ENCODE peak calls at places on chromosomes 6 and 20, in six cellular contexts. Y is choroid plexus epithelial cell, X is fibroblast of mammary gland, I is mucosa of descending colon, T is PC-3, J is ovary. H is an unnamed sample.

GRCh38 chr6:33374359-33374910 is 17.2 kb upstream of the KIFC1 start:
- DNase-seq in J (no peak), X (no peak), I (no peak), T (peak; percentile 42), Y (no peak), H (no peak)

GRCh38 chr6:107360476-107360875 is 98.9 kb downstream of the PDSS2 start:
- DNase-seq in J (no peak), Y (peak; percentile 53), X (peak; percentile 44), I (no peak), T (no peak), H (no peak)

GRCh38 chr6:73579851-73580246 is 59.0 kb upstream of the EEF1A1 start:
- DNase-seq in I (no peak), Y (peak; percentile 94), X (peak; percentile 97), T (peak; percentile 78), J (peak; percentile 49), H (peak; percentile 93)

GRCh38 chr20:25361287-25361683 is 29.4 kb downstream of the ABHD12 start:
- DNase-seq in Y (no peak), X (no peak), J (no peak), T (no peak), I (no peak), H (no peak)

GRCh38 chr20:12153616-12154015 is 235.9 kb downstream of the BTBD3 start:
- DNase-seq in Y (peak; percentile 45), T (peak; percentile 81), J (no peak), X (peak; percentile 78), I (no peak), H (peak; percentile 88)

GRCh38 chr6:134730013-134730412 is 219.9 kb downstream of the ALDH8A1 start:
- DNase-seq in I (no peak), X (no peak), J (no peak), T (no peak), Y (no peak), H (no peak)

GRCh38 chr20:46787986-46788762 is 78.7 kb downstream of the SLC2A10 start:
- DNase-seq in X (no peak), T (no peak), Y (no peak), I (no peak), J (no peak), H (no peak)

GRCh38 chr6:112041535-112041934 is 12.4 kb upstream of the CCN6 start:
- DNase-seq in Y (no peak), T (no peak), I (no peak), J (no peak), X (no peak), H (no peak)

GRCh38 chr6:11767458-11767857 is 11.1 kb downstream of the ADTRP start:
- DNase-seq in J (no peak), T (no peak), I (no peak), Y (no peak), X (no peak), H (no peak)

GRCh38 chr20:6057704-6058103 is 3.8 kb upstream of the LRRN4 start:
- DNase-seq in I (no peak), X (no peak), T (no peak), Y (no peak), J (no peak), H (no peak)

GRCh38 chr6:43260791-43261190 is 17.5 kb downstream of the TTBK1 start:
- DNase-seq in J (no peak), T (no peak), I (no peak), Y (peak; percentile 8), X (no peak), H (peak; percentile 22)

GRCh38 chr6:37456816-37457560 is 24.0 kb downstream of the CMTR1 start:
- DNase-seq in Y (peak; percentile 56), J (peak; percentile 48), T (peak; percentile 44), X (peak; percentile 96), I (no peak), H (peak; percentile 85)

GRCh38 chr20:23419995-23420901 is 1.0 kb downstream of the NAPB start:
- DNase-seq in X (peak; percentile 76), I (peak; percentile 72), J (peak; percentile 64), Y (peak; percentile 78), T (peak; percentile 61), H (peak; percentile 62)
- TF ChIP-seq CTCF in X (no peak), I (no peak), J (no peak), Y (no peak), T (no peak), H (no peak)

DNA sequence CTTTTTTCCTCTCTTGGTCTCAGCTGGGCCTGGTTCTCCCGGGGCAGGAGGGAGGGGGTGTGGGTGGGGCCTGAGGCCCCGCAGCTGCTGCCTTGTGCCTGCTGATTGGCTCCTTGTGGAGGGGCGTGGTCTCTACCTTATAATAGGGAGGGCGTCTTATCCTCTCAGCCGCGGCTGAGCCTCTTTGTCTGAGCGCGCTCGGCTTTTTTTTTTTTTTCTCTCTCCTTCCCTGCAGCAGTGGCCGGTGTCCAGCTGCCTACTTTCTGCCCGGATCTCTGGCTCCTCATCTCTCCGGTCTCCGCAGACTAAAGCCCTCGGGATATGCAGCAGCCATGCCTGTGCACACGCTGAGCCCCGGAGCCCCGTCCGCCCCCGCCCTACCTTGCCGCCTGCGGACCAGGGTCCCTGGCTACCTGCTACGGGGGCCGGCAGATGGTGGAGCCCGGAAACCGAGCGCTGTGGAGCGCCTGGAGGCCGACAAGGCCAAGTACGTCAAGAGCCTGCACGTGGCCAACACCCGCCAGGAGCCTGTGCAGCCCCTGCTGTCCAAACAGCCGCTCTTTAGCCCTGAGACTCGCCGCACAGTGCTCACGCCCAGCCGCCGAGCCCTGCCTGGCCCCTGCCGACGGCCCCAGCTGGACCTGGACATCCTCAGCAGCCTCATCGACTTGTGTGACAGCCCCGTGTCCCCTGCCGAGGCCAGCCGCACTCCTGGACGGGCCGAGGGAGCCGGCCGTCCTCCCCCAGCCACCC is 11.1 kb downstream of the FAM110A start:
- DNase-seq in X (peak; percentile 83), Y (peak; percentile 96), I (peak; percentile 92), T (peak; percentile 87), J (peak; percentile 91), H (peak; percentile 90)
- H3K4me3 ChIP-seq in X (peak overlapping the region; percentile 29), Y (peak overlapping the region; percentile 54), I (no peak overlapping the region), T (peak overlapping the region; percentile 60), J (peak overlapping the region; percentile 4), H (peak overlapping the region; percentile 41)

GRCh38 chr6:125154184-125155135 is 887 bp downstream of the TPD52L1 start:
- DNase-seq in J (peak; percentile 42), T (peak; percentile 58), I (peak; percentile 57), X (peak; percentile 25), Y (peak; percentile 11), H (no peak)
- TF ChIP-seq CTCF in J (no peak), T (peak; percentile 58), I (no peak), X (peak; percentile 40), Y (peak; percentile 24), H (peak; percentile 22)

GRCh38 chr6:13014551-13015378 is 298.2 kb downstream of the PHACTR1 start:
- DNase-seq in T (no peak), X (no peak), J (no peak), Y (no peak), I (no peak), H (no peak)
- H3K4me3 ChIP-seq in T (no peak overlapping the region), X (no peak overlapping the region), J (no peak overlapping the region), Y (peak overlapping the region; percentile 44), I (no peak overlapping the region), H (no peak overlapping the region)

GRCh38 chr6:16163535-16164300 is 34.8 kb downstream of the MYLIP start:
- DNase-seq in I (no peak), J (no peak), Y (peak; percentile 48), X (peak; percentile 8), T (peak; percentile 37), H (no peak)

GRCh38 chr6:16168121-16168520 is 39.2 kb downstream of the MYLIP start:
- DNase-seq in X (no peak), J (no peak), I (no peak), Y (peak; percentile 13), T (no peak), H (no peak)

GRCh38 chr6:16167219-16167618 is 38.3 kb downstream of the MYLIP start:
- DNase-seq in J (no peak), I (no peak), X (no peak), T (no peak), Y (no peak), H (no peak)

GRCh38 chr6:16165641-16166040 is 36.8 kb downstream of the MYLIP start:
- DNase-seq in Y (no peak), J (no peak), I (no peak), X (no peak), T (no peak), H (no peak)

DNA sequence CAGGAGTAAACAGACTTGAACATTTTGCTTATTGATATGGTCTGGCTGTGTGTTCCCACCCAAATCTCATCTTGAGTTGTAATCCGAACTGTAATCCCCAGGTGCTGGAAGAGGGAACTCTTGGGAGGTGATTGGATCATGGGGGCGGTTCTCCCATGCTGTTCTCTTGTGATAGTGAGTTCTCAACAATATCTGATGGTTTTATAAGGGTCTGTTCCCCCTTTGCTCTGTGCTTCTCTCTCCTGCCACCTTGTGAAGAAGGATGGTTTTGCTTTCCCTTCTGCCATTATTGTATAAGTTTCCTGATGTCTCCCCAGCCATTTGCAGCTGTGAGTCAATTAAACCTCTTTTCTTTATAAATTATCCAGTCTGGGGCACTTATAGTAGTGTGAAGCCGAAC is 40.0 kb downstream of the MYLIP start:
- DNase-seq in Y (peak; percentile 77), I (no peak), T (peak; percentile 56), X (peak; percentile 44), J (no peak), H (peak; percentile 45)
- TF ChIP-seq CTCF in Y (peak; percentile 88), I (no peak), T (peak; percentile 62), X (peak; percentile 58), J (no peak), H (peak; percentile 68)

GRCh38 chr6:41470341-41471063 is 75.7 kb upstream of the FOXP4 start:
- DNase-seq in J (peak; percentile 71), X (peak; percentile 67), Y (peak; percentile 71), T (no peak), I (no peak), H (peak; percentile 29)

GRCh38 chr6:41469951-41470340 is 76.2 kb upstream of the FOXP4 start:
- DNase-seq in Y (peak; percentile 65), J (peak; percentile 38), T (no peak), X (no peak), I (no peak), H (peak; percentile 14)

GRCh38 chr6:41474213-41474933 is 71.8 kb upstream of the FOXP4 start:
- DNase-seq in T (no peak), J (no peak), Y (no peak), X (no peak), I (no peak), H (no peak)

GRCh38 chr6:41469156-41469950 is 76.8 kb upstream of the FOXP4 start:
- DNase-seq in T (no peak), J (no peak), Y (no peak), X (no peak), I (no peak), H (no peak)

GRCh38 chr6:41471064-41471895 is 74.9 kb upstream of the FOXP4 start:
- DNase-seq in T (no peak), J (no peak), I (no peak), Y (no peak), X (no peak), H (no peak)
- H3K4me3 ChIP-seq in T (no peak overlapping the region), J (no peak overlapping the region), I (no peak overlapping the region), Y (no peak overlapping the region), X (no peak overlapping the region), H (no peak overlapping the region)

DNA sequence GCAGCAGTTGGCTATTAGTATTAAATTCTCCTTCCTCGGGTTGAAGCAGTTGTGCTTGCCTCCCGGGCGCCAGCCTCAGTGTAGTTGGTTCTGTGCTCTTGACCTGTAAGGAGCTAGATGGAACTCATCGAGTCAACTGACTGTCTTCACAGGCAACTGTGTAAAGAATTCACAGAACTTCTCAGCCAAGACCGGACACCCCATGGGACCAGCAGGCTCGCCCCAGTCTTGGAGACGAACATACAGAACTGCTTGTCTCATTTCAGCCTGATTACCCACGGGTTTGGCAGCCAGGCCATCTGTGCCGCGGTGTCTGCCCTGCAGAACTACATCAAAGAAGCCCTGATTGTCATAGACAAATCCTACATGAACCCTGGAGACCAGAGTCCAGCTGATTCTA is 8.5 kb downstream of the TFAP2C start:
- DNase-seq in I (no peak), J (no peak), T (no peak), Y (no peak), X (no peak), H (no peak)
- TF ChIP-seq CTCF in I (no peak), J (no peak), T (no peak), Y (no peak), X (no peak), H (no peak)

GRCh38 chr20:63940071-63940471 is 16.1 kb downstream of the UCKL1 start:
- DNase-seq in I (peak; percentile 37), J (no peak), T (no peak), X (no peak), Y (no peak), H (no peak)
- H3K4me3 ChIP-seq in I (no peak overlapping the region), J (no peak overlapping the region), T (no peak overlapping the region), X (no peak overlapping the region), Y (no peak overlapping the region), H (no peak overlapping the region)